ENCODE peak calls at places on chromosomes 1 and 21, in five cellular contexts. L, Q, R, N and E are unnamed samples.

GRCh38 chr21:31180256-31181088 is 142.2 kb upstream of the KRTAP19-8 start:
- DNase-seq in L (peak), Q (no peak), R (peak), N (peak), E (no peak)

GRCh38 chr21:42370894-42371654 is 4.7 kb upstream of the TFF1 start:
- DNase-seq in L (no peak), Q (no peak), R (no peak), N (no peak), E (no peak)

GRCh38 chr1:202656057-202656456 is 54.2 kb downstream of the SYT2 start:
- DNase-seq in L (peak), Q (no peak), R (no peak), N (peak), E (no peak)

GRCh38 chr1:33300673-33301072 is 20.2 kb downstream of the A3GALT2 start:
- DNase-seq in L (peak), Q (no peak), R (no peak), N (peak), E (no peak)

GRCh38 chr1:158146739-158147138 is 34.0 kb upstream of the CD1D start:
- DNase-seq in L (no peak), Q (no peak), R (no peak), N (peak), E (no peak)

GRCh38 chr1:189790335-189790734 is 687.3 kb downstream of the BRINP3 start:
- DNase-seq in L (no peak), Q (no peak), R (no peak), N (no peak), E (no peak)

GRCh38 chr1:58925247-58925646 is 141.4 kb upstream of the JUN start:
- DNase-seq in L (no peak), Q (no peak), R (no peak), N (no peak), E (no peak)

GRCh38 chr1:63537006-63537405 is 13.7 kb downstream of the EFCAB7 start:
- DNase-seq in L (no peak), Q (no peak), R (no peak), N (no peak), E (no peak)

GRCh38 chr1:58717979-58718378 is 18.1 kb upstream of the MYSM1 start:
- DNase-seq in L (no peak), Q (no peak), R (no peak), N (no peak), E (no peak)